ENCODE peak calls at places on chromosomes 4 and X, in nine cellular contexts. One of them, this sample, is unnamed.

GRCh38 chr4:185238750-185239149 is 29.4 kb downstream of the SNX25 start:
- DNase-seq in sigmoid colon: no peak
- DNase-seq in aorta: no peak
- DNase-seq in HCT116: no peak
- DNase-seq in SJSA1: no peak
- DNase-seq in right cardiac atrium: no peak
- DNase-seq in mucosa of descending colon: no peak
- DNase-seq in CD4-positive, CD25-positive, alpha-beta regulatory T cell: no peak
- DNase-seq in A549: no peak
- DNase-seq in this sample: no peak

GRCh38 chr4:31674313-31674947 is 954.3 kb downstream of the PCDH7 start:
- DNase-seq in A549: no peak
- DNase-seq in SJSA1: no peak
- DNase-seq in aorta: no peak
- DNase-seq in sigmoid colon: no peak
- DNase-seq in mucosa of descending colon: no peak
- DNase-seq in CD4-positive, CD25-positive, alpha-beta regulatory T cell: no peak
- DNase-seq in right cardiac atrium: no peak
- DNase-seq in HCT116: peak; percentile 23
- DNase-seq in this sample: no peak

GRCh38 chr4:172270421-172270820 is 457.2 kb downstream of the GALNTL6 start:
- DNase-seq in mucosa of descending colon: no peak
- DNase-seq in A549: no peak
- DNase-seq in aorta: no peak
- DNase-seq in SJSA1: no peak
- DNase-seq in CD4-positive, CD25-positive, alpha-beta regulatory T cell: no peak
- DNase-seq in sigmoid colon: no peak
- DNase-seq in right cardiac atrium: no peak
- DNase-seq in HCT116: no peak
- DNase-seq in this sample: no peak

GRCh38 chr4:139419388-139419914 is 34.5 kb upstream of the RAB33B start:
- DNase-seq in right cardiac atrium: peak; percentile 45
- DNase-seq in HCT116: no peak
- DNase-seq in CD4-positive, CD25-positive, alpha-beta regulatory T cell: no peak
- DNase-seq in aorta: no peak
- DNase-seq in sigmoid colon: peak; percentile 78
- DNase-seq in A549: no peak
- DNase-seq in mucosa of descending colon: no peak
- DNase-seq in SJSA1: no peak
- DNase-seq in this sample: no peak

GRCh38 chrX:48918303-48918643 is 551 bp downstream of the PIM2 start:
- DNase-seq in right cardiac atrium: no peak
- DNase-seq in CD4-positive, CD25-positive, alpha-beta regulatory T cell: no peak
- DNase-seq in mucosa of descending colon: no peak
- DNase-seq in SJSA1: no peak
- DNase-seq in aorta: no peak
- DNase-seq in sigmoid colon: no peak
- DNase-seq in A549: no peak
- DNase-seq in HCT116: no peak
- DNase-seq in this sample: no peak

GRCh38 chr4:160129439-160129838 is 1026.6 kb downstream of the RAPGEF2 start:
- DNase-seq in SJSA1: no peak
- DNase-seq in aorta: no peak
- DNase-seq in CD4-positive, CD25-positive, alpha-beta regulatory T cell: no peak
- DNase-seq in mucosa of descending colon: no peak
- DNase-seq in HCT116: peak; percentile 18
- DNase-seq in A549: peak; percentile 27
- DNase-seq in right cardiac atrium: no peak
- DNase-seq in sigmoid colon: no peak
- DNase-seq in this sample: no peak

GRCh38 chrX:150421816-150422215 is 58.7 kb downstream of the MAMLD1 start:
- DNase-seq in sigmoid colon: no peak
- DNase-seq in SJSA1: no peak
- DNase-seq in CD4-positive, CD25-positive, alpha-beta regulatory T cell: no peak
- DNase-seq in mucosa of descending colon: no peak
- DNase-seq in HCT116: no peak
- DNase-seq in aorta: peak; percentile 77
- DNase-seq in right cardiac atrium: peak; percentile 80
- DNase-seq in A549: no peak
- DNase-seq in this sample: peak; percentile 75

GRCh38 chr4:86927843-86928395 is 6.9 kb upstream of the AFF1 start:
- DNase-seq in right cardiac atrium: no peak
- DNase-seq in aorta: no peak
- DNase-seq in CD4-positive, CD25-positive, alpha-beta regulatory T cell: no peak
- DNase-seq in HCT116: no peak
- DNase-seq in sigmoid colon: peak; percentile 89
- DNase-seq in A549: peak; percentile 83
- DNase-seq in mucosa of descending colon: no peak
- DNase-seq in SJSA1: peak; percentile 68
- DNase-seq in this sample: no peak

GRCh38 chr4:152613841-152614240 is 66.0 kb downstream of the TMEM154 start:
- DNase-seq in aorta: no peak
- DNase-seq in right cardiac atrium: no peak
- DNase-seq in mucosa of descending colon: no peak
- DNase-seq in CD4-positive, CD25-positive, alpha-beta regulatory T cell: no peak
- DNase-seq in A549: no peak
- DNase-seq in sigmoid colon: no peak
- DNase-seq in HCT116: no peak
- DNase-seq in SJSA1: no peak
- DNase-seq in this sample: no peak

GRCh38 chr4:75895744-75896314 is 6.4 kb downstream of the PPEF2 start:
- DNase-seq in CD4-positive, CD25-positive, alpha-beta regulatory T cell: no peak
- DNase-seq in HCT116: peak; percentile 23
- DNase-seq in mucosa of descending colon: no peak
- DNase-seq in A549: peak; percentile 27
- DNase-seq in sigmoid colon: no peak
- DNase-seq in aorta: no peak
- DNase-seq in SJSA1: no peak
- DNase-seq in right cardiac atrium: no peak
- DNase-seq in this sample: no peak

GRCh38 chr4:126583509-126583908 is 1049.2 kb upstream of the INTU start:
- DNase-seq in sigmoid colon: no peak
- DNase-seq in HCT116: peak; percentile 26
- DNase-seq in aorta: no peak
- DNase-seq in A549: peak; percentile 3
- DNase-seq in CD4-positive, CD25-positive, alpha-beta regulatory T cell: no peak
- DNase-seq in right cardiac atrium: no peak
- DNase-seq in SJSA1: no peak
- DNase-seq in mucosa of descending colon: no peak
- DNase-seq in this sample: no peak

GRCh38 chr4:39384563-39384962 is 18.4 kb upstream of the RFC1 start:
- DNase-seq in CD4-positive, CD25-positive, alpha-beta regulatory T cell: no peak
- DNase-seq in aorta: no peak
- DNase-seq in right cardiac atrium: no peak
- DNase-seq in SJSA1: no peak
- DNase-seq in HCT116: no peak
- DNase-seq in sigmoid colon: no peak
- DNase-seq in A549: no peak
- DNase-seq in mucosa of descending colon: no peak
- DNase-seq in this sample: no peak

GRCh38 chrX:21946925-21947641 is 6.6 kb downstream of the SMS start:
- DNase-seq in mucosa of descending colon: no peak
- DNase-seq in A549: no peak
- DNase-seq in sigmoid colon: no peak
- DNase-seq in HCT116: no peak
- DNase-seq in aorta: no peak
- DNase-seq in CD4-positive, CD25-positive, alpha-beta regulatory T cell: no peak
- DNase-seq in SJSA1: peak; percentile 67
- DNase-seq in right cardiac atrium: no peak
- DNase-seq in this sample: no peak

GRCh38 chrX:19571708-19572107 is 56.4 kb upstream of the MAP3K15 start:
- DNase-seq in A549: no peak
- DNase-seq in right cardiac atrium: no peak
- DNase-seq in mucosa of descending colon: no peak
- DNase-seq in CD4-positive, CD25-positive, alpha-beta regulatory T cell: no peak
- DNase-seq in sigmoid colon: no peak
- DNase-seq in aorta: no peak
- DNase-seq in HCT116: no peak
- DNase-seq in SJSA1: no peak
- DNase-seq in this sample: no peak

GRCh38 chrX:298993-299392 is 17.8 kb downstream of the PLCXD1 start:
- DNase-seq in CD4-positive, CD25-positive, alpha-beta regulatory T cell: no peak
- DNase-seq in mucosa of descending colon: no peak
- DNase-seq in aorta: peak; percentile 70
- DNase-seq in A549: no peak
- DNase-seq in right cardiac atrium: peak; percentile 33
- DNase-seq in sigmoid colon: peak; percentile 66
- DNase-seq in HCT116: no peak
- DNase-seq in SJSA1: no peak
- DNase-seq in this sample: no peak

GRCh38 chrX:115561605-115562491 is 874 bp downstream of the PLS3 start:
- DNase-seq in right cardiac atrium: peak; percentile 76
- DNase-seq in HCT116: no peak
- DNase-seq in A549: peak; percentile 45
- DNase-seq in SJSA1: peak; percentile 48
- DNase-seq in CD4-positive, CD25-positive, alpha-beta regulatory T cell: no peak
- DNase-seq in aorta: peak; percentile 78
- DNase-seq in sigmoid colon: peak; percentile 78
- DNase-seq in mucosa of descending colon: peak; percentile 49
- DNase-seq in this sample: peak; percentile 55

GRCh38 chrX:140817943-140818342 is 108.4 kb downstream of the LINC00632 start:
- DNase-seq in mucosa of descending colon: no peak
- DNase-seq in CD4-positive, CD25-positive, alpha-beta regulatory T cell: no peak
- DNase-seq in sigmoid colon: no peak
- DNase-seq in right cardiac atrium: no peak
- DNase-seq in aorta: no peak
- DNase-seq in HCT116: no peak
- DNase-seq in SJSA1: no peak
- DNase-seq in A549: peak; percentile 30
- DNase-seq in this sample: no peak

GRCh38 chr4:2257361-2258001 is 4.4 kb downstream of the MXD4 start:
- DNase-seq in mucosa of descending colon: peak; percentile 17
- DNase-seq in right cardiac atrium: peak; percentile 53
- DNase-seq in sigmoid colon: peak; percentile 69
- DNase-seq in aorta: peak; percentile 65
- DNase-seq in A549: no peak
- DNase-seq in SJSA1: peak; percentile 18
- DNase-seq in HCT116: no peak
- DNase-seq in CD4-positive, CD25-positive, alpha-beta regulatory T cell: peak; percentile 1
- DNase-seq in this sample: peak; percentile 13
- H3K4me1 ChIP-seq in mucosa of descending colon: peaks cover 21% of the 10 kb centered on the region
- H3K4me1 ChIP-seq in right cardiac atrium: peaks cover 28% of the 10 kb centered on the region
- H3K4me1 ChIP-seq in sigmoid colon: peaks cover 64% of the 10 kb centered on the region
- H3K4me1 ChIP-seq in aorta: no peaks in the 10 kb centered on the region
- H3K4me1 ChIP-seq in A549: peaks cover 6% of the 10 kb centered on the region
- H3K4me1 ChIP-seq in SJSA1: no peaks in the 10 kb centered on the region
- H3K4me1 ChIP-seq in HCT116: peaks cover 5% of the 10 kb centered on the region
- H3K4me1 ChIP-seq in CD4-positive, CD25-positive, alpha-beta regulatory T cell: peaks cover 25% of the 10 kb centered on the region
- H3K4me1 ChIP-seq in this sample: peaks cover 60% of the 10 kb centered on the region

GRCh38 chrX:143934542-143934941 is 50.7 kb downstream of the UBE2NL start:
- DNase-seq in mucosa of descending colon: no peak
- DNase-seq in HCT116: no peak
- DNase-seq in CD4-positive, CD25-positive, alpha-beta regulatory T cell: no peak
- DNase-seq in sigmoid colon: no peak
- DNase-seq in aorta: no peak
- DNase-seq in A549: no peak
- DNase-seq in SJSA1: no peak
- DNase-seq in right cardiac atrium: no peak
- DNase-seq in this sample: no peak

GRCh38 chrX:143945171-143945570 is 61.3 kb downstream of the UBE2NL start:
- DNase-seq in HCT116: no peak
- DNase-seq in mucosa of descending colon: no peak
- DNase-seq in SJSA1: no peak
- DNase-seq in right cardiac atrium: no peak
- DNase-seq in sigmoid colon: no peak
- DNase-seq in aorta: no peak
- DNase-seq in A549: no peak
- DNase-seq in CD4-positive, CD25-positive, alpha-beta regulatory T cell: no peak
- DNase-seq in this sample: no peak

DNA sequence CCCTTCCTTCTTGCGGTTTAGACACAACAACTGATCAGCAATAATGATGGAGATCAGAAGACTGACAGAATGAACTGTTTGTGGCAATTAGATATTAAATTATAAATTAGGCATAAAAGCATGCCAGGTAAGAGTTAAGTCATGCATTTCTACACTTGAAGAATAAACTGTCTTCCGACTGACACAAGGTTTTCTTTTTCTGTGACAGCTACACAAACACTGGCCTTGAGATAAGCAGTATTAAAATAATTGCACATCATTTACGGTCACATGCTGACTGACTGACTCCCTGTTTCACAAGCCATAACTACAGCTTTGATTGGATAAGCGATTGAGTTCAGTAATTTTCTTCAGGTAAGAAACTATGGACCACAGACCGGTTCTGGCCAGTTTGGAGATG is 56.2 kb downstream of the UBE2NL start:
- DNase-seq in A549: no peak
- DNase-seq in right cardiac atrium: no peak
- DNase-seq in HCT116: no peak
- DNase-seq in aorta: no peak
- DNase-seq in CD4-positive, CD25-positive, alpha-beta regulatory T cell: no peak
- DNase-seq in mucosa of descending colon: no peak
- DNase-seq in SJSA1: no peak
- DNase-seq in sigmoid colon: no peak
- DNase-seq in this sample: no peak
- H3K9me3 ChIP-seq in A549: no peaks in the 10 kb centered on the region
- H3K9me3 ChIP-seq in right cardiac atrium: no peaks in the 10 kb centered on the region
- H3K9me3 ChIP-seq in HCT116: no peaks in the 10 kb centered on the region
- H3K9me3 ChIP-seq in aorta: no peaks in the 10 kb centered on the region
- H3K9me3 ChIP-seq in CD4-positive, CD25-positive, alpha-beta regulatory T cell: no peaks in the 10 kb centered on the region
- H3K9me3 ChIP-seq in mucosa of descending colon: no peaks in the 10 kb centered on the region
- H3K9me3 ChIP-seq in SJSA1: no peaks in the 10 kb centered on the region
- H3K9me3 ChIP-seq in sigmoid colon: no peaks in the 10 kb centered on the region
- H3K9me3 ChIP-seq in this sample: no peaks in the 10 kb centered on the region

DNA sequence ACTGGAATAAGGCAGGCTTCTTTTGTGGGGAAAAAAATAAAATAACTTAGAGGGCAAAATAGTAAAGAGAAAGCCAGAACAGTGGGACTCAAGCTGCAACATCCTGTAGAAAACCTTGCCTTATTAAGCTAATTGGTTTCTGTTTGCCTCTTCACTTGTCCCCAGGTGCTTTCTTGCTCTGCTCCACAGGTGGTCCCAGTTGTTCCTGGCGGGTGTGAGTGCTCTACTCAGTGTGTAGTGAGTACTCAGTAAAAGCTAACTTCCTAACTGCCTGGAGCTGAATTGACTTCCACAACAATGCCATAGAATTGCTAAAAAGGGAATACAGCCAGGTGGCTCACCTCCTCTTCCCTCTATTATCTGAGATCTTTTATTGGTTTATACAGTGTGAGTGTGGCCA is 930.2 kb downstream of the C4orf33 start:
- DNase-seq in right cardiac atrium: no peak
- DNase-seq in A549: no peak
- DNase-seq in SJSA1: no peak
- DNase-seq in CD4-positive, CD25-positive, alpha-beta regulatory T cell: no peak
- DNase-seq in aorta: no peak
- DNase-seq in HCT116: no peak
- DNase-seq in mucosa of descending colon: no peak
- DNase-seq in sigmoid colon: no peak
- DNase-seq in this sample: no peak
- H3K4me1 ChIP-seq in right cardiac atrium: no peaks in the 10 kb centered on the region
- H3K4me1 ChIP-seq in A549: no peaks in the 10 kb centered on the region
- H3K4me1 ChIP-seq in SJSA1: no peaks in the 10 kb centered on the region
- H3K4me1 ChIP-seq in CD4-positive, CD25-positive, alpha-beta regulatory T cell: no peaks in the 10 kb centered on the region
- H3K4me1 ChIP-seq in aorta: no peaks in the 10 kb centered on the region
- H3K4me1 ChIP-seq in HCT116: no peaks in the 10 kb centered on the region
- H3K4me1 ChIP-seq in mucosa of descending colon: no peaks in the 10 kb centered on the region
- H3K4me1 ChIP-seq in sigmoid colon: no peaks in the 10 kb centered on the region
- H3K4me1 ChIP-seq in this sample: no peaks in the 10 kb centered on the region

DNA sequence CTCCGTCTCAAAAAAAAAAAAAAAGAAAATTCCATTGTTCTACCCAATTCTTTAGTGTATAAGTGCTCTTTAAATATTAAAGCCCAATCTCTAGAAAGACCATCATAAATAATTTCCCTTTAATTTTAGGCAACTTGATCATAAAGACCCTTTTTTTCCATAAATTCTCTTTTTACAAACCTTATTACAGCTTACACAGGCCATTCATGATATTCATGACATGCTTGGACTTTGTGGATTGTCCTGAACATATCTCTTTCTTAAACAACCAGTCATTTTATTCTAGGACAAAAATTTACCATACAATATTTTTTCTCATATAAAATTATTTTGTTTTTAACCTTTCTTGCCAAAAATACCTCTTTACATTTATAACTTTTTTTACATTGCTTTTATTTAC is 30.5 kb downstream of the TLR8 start:
- DNase-seq in aorta: no peak
- DNase-seq in mucosa of descending colon: no peak
- DNase-seq in A549: no peak
- DNase-seq in HCT116: no peak
- DNase-seq in CD4-positive, CD25-positive, alpha-beta regulatory T cell: no peak
- DNase-seq in sigmoid colon: no peak
- DNase-seq in SJSA1: no peak
- DNase-seq in right cardiac atrium: no peak
- DNase-seq in this sample: no peak
- H3K9me3 ChIP-seq in aorta: no peaks in the 10 kb centered on the region
- H3K9me3 ChIP-seq in mucosa of descending colon: no peaks in the 10 kb centered on the region
- H3K9me3 ChIP-seq in A549: no peaks in the 10 kb centered on the region
- H3K9me3 ChIP-seq in HCT116: no peaks in the 10 kb centered on the region
- H3K9me3 ChIP-seq in CD4-positive, CD25-positive, alpha-beta regulatory T cell: no peaks in the 10 kb centered on the region
- H3K9me3 ChIP-seq in sigmoid colon: no peaks in the 10 kb centered on the region
- H3K9me3 ChIP-seq in SJSA1: no peaks in the 10 kb centered on the region
- H3K9me3 ChIP-seq in right cardiac atrium: no peaks in the 10 kb centered on the region
- H3K9me3 ChIP-seq in this sample: no peaks in the 10 kb centered on the region